ENCODE peak calls at places on chromosome 15, in four cellular contexts. T is CD8-positive, alpha-beta T cell; D is NCI-H524; U is NCI-H1092. H is an unnamed sample.

GRCh38 chr15:29558261-29558660 is 264.0 kb downstream of the TJP1 start:
- DNase-seq in U (no peak), T (no peak), D (no peak), H (no peak)

GRCh38 chr15:73567022-73567421 is 66.2 kb downstream of the NPTN start:
- DNase-seq in D (no peak), T (no peak), U (no peak), H (no peak)

GRCh38 chr15:96253137-96253747 is 77.3 kb upstream of the NR2F2 start:
- DNase-seq in D (no peak), T (no peak), U (no peak), H (no peak)

GRCh38 chr15:37984368-37984767 is 49.9 kb downstream of the TMCO5A start:
- DNase-seq in D (no peak), T (no peak), U (no peak), H (no peak)

GRCh38 chr15:82942691-82943090 is 9.8 kb downstream of the HOMER2 start:
- DNase-seq in D (no peak), U (no peak), T (no peak), H (peak)

GRCh38 chr15:60137711-60138396 is 133.7 kb downstream of the FOXB1 start:
- DNase-seq in T (no peak), U (no peak), D (no peak), H (peak)

GRCh38 chr15:61459785-61460707 is 230.9 kb upstream of the RORA start:
- DNase-seq in T (no peak), D (no peak), U (no peak), H (no peak)

GRCh38 chr15:58840048-58840447 is 68.9 kb downstream of the MINDY2 start:
- DNase-seq in D (no peak), U (no peak), T (no peak), H (no peak)

GRCh38 chr15:68885070-68885469 is 45.3 kb upstream of the SPESP1 start:
- DNase-seq in D (no peak), T (no peak), U (no peak), H (no peak)

GRCh38 chr15:77526582-77527163 is 106.0 kb downstream of the HMG20A start:
- DNase-seq in T (no peak), D (no peak), U (no peak), H (no peak)

GRCh38 chr15:94231728-94232086 is 346 bp downstream of the MCTP2 start:
- DNase-seq in T (peak), U (no peak), D (no peak), H (no peak)

GRCh38 chr15:35032471-35032870 is 44.4 kb upstream of the ZNF770 start:
- DNase-seq in D (no peak), T (no peak), U (no peak), H (no peak)

GRCh38 chr15:38024293-38025091 is 90.1 kb downstream of the TMCO5A start:
- DNase-seq in U (no peak), D (no peak), T (no peak), H (no peak)

GRCh38 chr15:76470691-76471090 is 134.1 kb downstream of the ISL2 start:
- DNase-seq in D (no peak), U (no peak), T (no peak), H (no peak)

GRCh38 chr15:59366368-59367021 is 6.2 kb downstream of the MYO1E start:
- DNase-seq in U (no peak), D (no peak), T (no peak), H (peak)

GRCh38 chr15:66682246-66682645 is 19.8 kb upstream of the SMAD6 start:
- DNase-seq in T (no peak), D (no peak), U (no peak), H (no peak)

GRCh38 chr15:58038426-58039106 is 26.9 kb downstream of the ALDH1A2 start:
- DNase-seq in U (peak), T (no peak), D (peak), H (no peak)

GRCh38 chr15:28002867-28003266 is 96.2 kb downstream of the OCA2 start:
- DNase-seq in T (no peak), U (no peak), D (no peak), H (no peak)

GRCh38 chr15:55250392-55250791 is 39.2 kb downstream of the RAB27A start:
- DNase-seq in U (no peak), D (no peak), T (no peak), H (no peak)

GRCh38 chr15:69754313-69754712 is 301.7 kb downstream of the RPLP1 start:
- DNase-seq in U (no peak), D (no peak), T (no peak), H (no peak)

GRCh38 chr15:94080416-94080815 is 150.9 kb upstream of the MCTP2 start:
- DNase-seq in T (no peak), U (no peak), D (no peak), H (peak)

GRCh38 chr15:77033729-77034619 is 36.9 kb downstream of the TSPAN3 start:
- DNase-seq in U (no peak), T (no peak), D (no peak), H (no peak)

GRCh38 chr15:75143738-75144334 is 57.8 kb upstream of the C15orf39 start:
- DNase-seq in D (no peak), T (no peak), U (no peak), H (no peak)

GRCh38 chr15:100901702-100902435 is 17.3 kb upstream of the LRRK1 start:
- DNase-seq in U (no peak), D (no peak), T (no peak), H (no peak)